ENCODE peak calls at places on chromosomes 16 and 17, in seven cellular contexts. One of them, this sample, is unnamed.

GRCh38 chr17:41428591-41429326 is 4.4 kb upstream of the KRT37 start:
- DNase-seq in T-cell: no peak
- DNase-seq in astrocyte of the spinal cord: peak; percentile 40
- DNase-seq in KBM-7: no peak
- DNase-seq in amniotic stem cell: no peak
- DNase-seq in stomach: no peak
- DNase-seq in RCC 7860: peak; percentile 37
- DNase-seq in this sample: no peak

GRCh38 chr16:29777576-29778360 is at the start of gene ZG16:
- DNase-seq in astrocyte of the spinal cord: no peak
- DNase-seq in RCC 7860: no peak
- DNase-seq in T-cell: no peak
- DNase-seq in amniotic stem cell: no peak
- DNase-seq in stomach: no peak
- DNase-seq in KBM-7: no peak
- DNase-seq in this sample: no peak

GRCh38 chr16:56625943-56626654 is 518 bp downstream of the MT1E start:
- DNase-seq in amniotic stem cell: no peak
- DNase-seq in RCC 7860: peak; percentile 53
- DNase-seq in astrocyte of the spinal cord: peak; percentile 86
- DNase-seq in KBM-7: no peak
- DNase-seq in T-cell: no peak
- DNase-seq in stomach: no peak
- DNase-seq in this sample: no peak

GRCh38 chr16:85856054-85856453 is 42.9 kb upstream of the IRF8 start:
- DNase-seq in T-cell: no peak
- DNase-seq in amniotic stem cell: no peak
- DNase-seq in RCC 7860: no peak
- DNase-seq in KBM-7: no peak
- DNase-seq in astrocyte of the spinal cord: no peak
- DNase-seq in stomach: no peak
- DNase-seq in this sample: no peak

GRCh38 chr16:23400387-23400930 is 52.5 kb downstream of the COG7 start:
- DNase-seq in amniotic stem cell: no peak
- DNase-seq in stomach: no peak
- DNase-seq in T-cell: no peak
- DNase-seq in RCC 7860: no peak
- DNase-seq in KBM-7: no peak
- DNase-seq in astrocyte of the spinal cord: no peak
- DNase-seq in this sample: no peak

GRCh38 chr17:27319536-27320221 is 25.8 kb downstream of the WSB1 start:
- DNase-seq in stomach: peak; percentile 88
- DNase-seq in amniotic stem cell: no peak
- DNase-seq in T-cell: no peak
- DNase-seq in KBM-7: no peak
- DNase-seq in astrocyte of the spinal cord: peak; percentile 64
- DNase-seq in RCC 7860: no peak
- DNase-seq in this sample: peak; percentile 55

GRCh38 chr16:86542756-86543750 is 12.0 kb downstream of the MTHFSD start:
- DNase-seq in stomach: no peak
- DNase-seq in astrocyte of the spinal cord: no peak
- DNase-seq in amniotic stem cell: no peak
- DNase-seq in KBM-7: no peak
- DNase-seq in T-cell: no peak
- DNase-seq in RCC 7860: no peak
- DNase-seq in this sample: no peak

GRCh38 chr17:81298325-81298990 is 3.4 kb upstream of the SLC38A10 start:
- DNase-seq in stomach: no peak
- DNase-seq in astrocyte of the spinal cord: no peak
- DNase-seq in KBM-7: no peak
- DNase-seq in RCC 7860: no peak
- DNase-seq in T-cell: no peak
- DNase-seq in amniotic stem cell: no peak
- DNase-seq in this sample: no peak

GRCh38 chr17:64682261-64683181 is 20.4 kb upstream of the SMURF2 start:
- DNase-seq in amniotic stem cell: no peak
- DNase-seq in KBM-7: no peak
- DNase-seq in T-cell: no peak
- DNase-seq in stomach: no peak
- DNase-seq in RCC 7860: peak; percentile 45
- DNase-seq in astrocyte of the spinal cord: peak; percentile 77
- DNase-seq in this sample: no peak

GRCh38 chr16:69188716-69189115 is 1.8 kb downstream of the SNTB2 start:
- DNase-seq in astrocyte of the spinal cord: no peak
- DNase-seq in KBM-7: no peak
- DNase-seq in T-cell: no peak
- DNase-seq in RCC 7860: no peak
- DNase-seq in amniotic stem cell: no peak
- DNase-seq in stomach: no peak
- DNase-seq in this sample: no peak

GRCh38 chr17:65301184-65301583 is 164.0 kb downstream of the RGS9 start:
- DNase-seq in astrocyte of the spinal cord: no peak
- DNase-seq in stomach: no peak
- DNase-seq in T-cell: no peak
- DNase-seq in KBM-7: no peak
- DNase-seq in amniotic stem cell: no peak
- DNase-seq in RCC 7860: no peak
- DNase-seq in this sample: no peak

GRCh38 chr16:75383141-75383540 is 50.2 kb downstream of the CFDP1 start:
- DNase-seq in stomach: no peak
- DNase-seq in T-cell: no peak
- DNase-seq in amniotic stem cell: no peak
- DNase-seq in KBM-7: no peak
- DNase-seq in astrocyte of the spinal cord: no peak
- DNase-seq in RCC 7860: no peak
- DNase-seq in this sample: no peak

GRCh38 chr16:3822366-3823045 is 58.0 kb downstream of the CREBBP start:
- DNase-seq in RCC 7860: peak; percentile 5
- DNase-seq in amniotic stem cell: no peak
- DNase-seq in stomach: no peak
- DNase-seq in astrocyte of the spinal cord: no peak
- DNase-seq in KBM-7: no peak
- DNase-seq in T-cell: no peak
- DNase-seq in this sample: no peak

GRCh38 chr17:20922128-20922670 is 120.6 kb downstream of the USP22 start:
- DNase-seq in RCC 7860: peak; percentile 8
- DNase-seq in T-cell: no peak
- DNase-seq in stomach: no peak
- DNase-seq in astrocyte of the spinal cord: peak; percentile 58
- DNase-seq in amniotic stem cell: no peak
- DNase-seq in KBM-7: no peak
- DNase-seq in this sample: no peak

GRCh38 chr17:73731733-73732132 is 87.5 kb upstream of the SDK2 start:
- DNase-seq in amniotic stem cell: no peak
- DNase-seq in T-cell: no peak
- DNase-seq in astrocyte of the spinal cord: no peak
- DNase-seq in RCC 7860: no peak
- DNase-seq in stomach: no peak
- DNase-seq in KBM-7: no peak
- DNase-seq in this sample: no peak

GRCh38 chr17:43547659-43548256 is 1.6 kb upstream of the ETV4 start:
- DNase-seq in stomach: no peak
- DNase-seq in RCC 7860: no peak
- DNase-seq in astrocyte of the spinal cord: no peak
- DNase-seq in amniotic stem cell: no peak
- DNase-seq in T-cell: no peak
- DNase-seq in KBM-7: no peak
- DNase-seq in this sample: no peak

GRCh38 chr16:10245002-10245401 is 62.8 kb upstream of the GRIN2A start:
- DNase-seq in T-cell: no peak
- DNase-seq in RCC 7860: no peak
- DNase-seq in amniotic stem cell: no peak
- DNase-seq in stomach: no peak
- DNase-seq in astrocyte of the spinal cord: no peak
- DNase-seq in KBM-7: no peak
- DNase-seq in this sample: no peak

GRCh38 chr17:28613916-28614315 is at the start of gene RSKR:
- DNase-seq in KBM-7: no peak
- DNase-seq in T-cell: no peak
- DNase-seq in RCC 7860: no peak
- DNase-seq in stomach: no peak
- DNase-seq in astrocyte of the spinal cord: no peak
- DNase-seq in amniotic stem cell: no peak
- DNase-seq in this sample: no peak

GRCh38 chr17:32485261-32485955 is 1.4 kb upstream of the CDK5R1 start:
- DNase-seq in stomach: no peak
- DNase-seq in amniotic stem cell: no peak
- DNase-seq in astrocyte of the spinal cord: no peak
- DNase-seq in KBM-7: no peak
- DNase-seq in T-cell: no peak
- DNase-seq in RCC 7860: no peak
- DNase-seq in this sample: no peak

GRCh38 chr17:49452173-49452572 is 37.5 kb upstream of the PHB1 start:
- DNase-seq in amniotic stem cell: no peak
- DNase-seq in RCC 7860: no peak
- DNase-seq in T-cell: no peak
- DNase-seq in KBM-7: no peak
- DNase-seq in astrocyte of the spinal cord: no peak
- DNase-seq in stomach: no peak
- DNase-seq in this sample: no peak

GRCh38 chr17:83057397-83057761 is 22.0 kb upstream of the METRNL start:
- DNase-seq in astrocyte of the spinal cord: no peak
- DNase-seq in RCC 7860: no peak
- DNase-seq in KBM-7: no peak
- DNase-seq in T-cell: no peak
- DNase-seq in stomach: peak; percentile 23
- DNase-seq in amniotic stem cell: no peak
- DNase-seq in this sample: no peak

GRCh38 chr16:57618306-57619132 is 9.9 kb upstream of the ADGRG1 start:
- DNase-seq in RCC 7860: no peak
- DNase-seq in astrocyte of the spinal cord: no peak
- DNase-seq in stomach: peak; percentile 64
- DNase-seq in T-cell: no peak
- DNase-seq in KBM-7: no peak
- DNase-seq in amniotic stem cell: no peak
- DNase-seq in this sample: no peak

GRCh38 chr17:64783556-64784352 is 121.6 kb upstream of the SMURF2 start:
- DNase-seq in T-cell: no peak
- DNase-seq in RCC 7860: no peak
- DNase-seq in stomach: no peak
- DNase-seq in amniotic stem cell: no peak
- DNase-seq in KBM-7: no peak
- DNase-seq in astrocyte of the spinal cord: no peak
- DNase-seq in this sample: no peak

GRCh38 chr16:2883027-2883846 is at the start of gene FLYWCH2:
- DNase-seq in RCC 7860: peak; percentile 89
- DNase-seq in amniotic stem cell: peak; percentile 76
- DNase-seq in astrocyte of the spinal cord: peak; percentile 97
- DNase-seq in KBM-7: peak; percentile 99
- DNase-seq in stomach: peak; percentile 100
- DNase-seq in T-cell: peak; percentile 98
- DNase-seq in this sample: peak; percentile 89

GRCh38 chr17:16108858-16109257 is 106.5 kb downstream of the NCOR1 start:
- DNase-seq in amniotic stem cell: no peak
- DNase-seq in RCC 7860: no peak
- DNase-seq in KBM-7: no peak
- DNase-seq in stomach: no peak
- DNase-seq in astrocyte of the spinal cord: no peak
- DNase-seq in T-cell: no peak
- DNase-seq in this sample: no peak

GRCh38 chr17:57597101-57597500 is 148.0 kb downstream of the CCDC182 start:
- DNase-seq in amniotic stem cell: no peak
- DNase-seq in RCC 7860: no peak
- DNase-seq in stomach: no peak
- DNase-seq in astrocyte of the spinal cord: no peak
- DNase-seq in T-cell: no peak
- DNase-seq in KBM-7: no peak
- DNase-seq in this sample: no peak